ENCODE peak calls at places on chromosomes 13 and 19, in eight cellular contexts. I, X, M, G, A, P, K and D are unnamed samples.

GRCh38 chr19:30447276-30447870 is 75.2 kb downstream of the ZNF536 start:
- DNase-seq in I (peak; percentile 1), X (no peak), M (no peak), G (no peak), A (no peak), P (no peak), K (no peak), D (no peak)

GRCh38 chr13:49062297-49062896 is 86.7 kb downstream of the FNDC3A start:
- DNase-seq in I (no peak), X (peak; percentile 49), M (no peak), G (peak; percentile 70), A (no peak), P (no peak), K (no peak), D (no peak)

GRCh38 chr19:29761575-29762225 is 46.6 kb upstream of the C19orf12 start:
- DNase-seq in I (no peak), X (no peak), M (no peak), G (no peak), A (no peak), P (no peak), K (no peak), D (no peak)

GRCh38 chr19:37979547-37980082 is 72.6 kb downstream of the SIPA1L3 start:
- DNase-seq in I (no peak), X (peak; percentile 91), M (peak; percentile 66), G (no peak), A (no peak), P (no peak), K (no peak), D (no peak)

GRCh38 chr19:17847538-17848366 is at the start of gene JAK3:
- DNase-seq in I (peak; percentile 82), X (peak; percentile 33), M (peak; percentile 65), G (no peak), A (peak; percentile 75), P (peak; percentile 97), K (no peak), D (peak; percentile 56)

GRCh38 chr19:16447015-16447384 is 24.8 kb downstream of the EPS15L1 start:
- DNase-seq in I (peak; percentile 97), X (peak; percentile 62), M (peak; percentile 86), G (peak; percentile 93), A (peak; percentile 82), P (no peak), K (peak; percentile 92), D (peak; percentile 82)

GRCh38 chr13:23725922-23726321 is 155.7 kb downstream of the TNFRSF19 start:
- DNase-seq in I (no peak), X (no peak), M (no peak), G (no peak), A (no peak), P (no peak), K (no peak), D (no peak)

GRCh38 chr13:22505489-22505888 is 675.3 kb upstream of the SGCG start:
- DNase-seq in I (peak; percentile 5), X (no peak), M (no peak), G (no peak), A (no peak), P (no peak), K (no peak), D (peak; percentile 62)

DNA sequence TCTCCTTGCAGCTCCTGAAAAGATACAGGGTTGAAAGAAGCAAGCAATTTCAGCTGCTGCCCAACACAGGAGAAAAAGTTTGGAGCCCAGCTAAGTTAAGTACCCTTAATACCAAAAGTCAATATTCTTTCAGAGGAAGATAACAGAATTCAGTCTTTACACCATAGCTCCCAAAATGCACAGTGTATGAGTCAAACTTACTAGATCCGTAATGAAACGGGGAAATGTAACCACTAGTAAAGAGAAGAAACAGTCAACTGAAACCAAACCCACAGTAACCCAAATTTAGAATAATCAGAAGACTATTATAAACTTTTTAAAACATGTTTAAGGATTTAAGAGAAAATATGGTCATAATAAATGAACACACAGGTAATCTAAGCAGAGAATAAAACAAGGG is 45.2 kb downstream of the SUCLA2 start:
- DNase-seq in I (no peak), X (no peak), M (no peak), G (no peak), A (no peak), P (no peak), K (no peak), D (no peak)
- H3K4me3 ChIP-seq in I (no peak overlapping the region), X (no peak overlapping the region), M (no peak overlapping the region), G (no peak overlapping the region), A (no peak overlapping the region), P (peak overlapping the region; percentile 73), K (no peak overlapping the region), D (no peak overlapping the region)

GRCh38 chr19:5173993-5174392 is 166.6 kb downstream of the PTPRS start:
- DNase-seq in I (no peak), X (no peak), M (no peak), G (no peak), A (no peak), P (no peak), K (no peak), D (no peak)

GRCh38 chr19:5166262-5166661 is 174.3 kb downstream of the PTPRS start:
- DNase-seq in I (peak; percentile 48), X (peak; percentile 65), M (no peak), G (no peak), A (no peak), P (no peak), K (no peak), D (peak; percentile 49)

GRCh38 chr19:5171711-5172110 is 168.9 kb downstream of the PTPRS start:
- DNase-seq in I (no peak), X (peak; percentile 8), M (no peak), G (no peak), A (no peak), P (no peak), K (no peak), D (no peak)

GRCh38 chr19:5172859-5173577 is 167.6 kb downstream of the PTPRS start:
- DNase-seq in I (peak; percentile 92), X (peak; percentile 96), M (no peak), G (peak; percentile 27), A (peak; percentile 79), P (no peak), K (peak; percentile 77), D (peak; percentile 97)

DNA sequence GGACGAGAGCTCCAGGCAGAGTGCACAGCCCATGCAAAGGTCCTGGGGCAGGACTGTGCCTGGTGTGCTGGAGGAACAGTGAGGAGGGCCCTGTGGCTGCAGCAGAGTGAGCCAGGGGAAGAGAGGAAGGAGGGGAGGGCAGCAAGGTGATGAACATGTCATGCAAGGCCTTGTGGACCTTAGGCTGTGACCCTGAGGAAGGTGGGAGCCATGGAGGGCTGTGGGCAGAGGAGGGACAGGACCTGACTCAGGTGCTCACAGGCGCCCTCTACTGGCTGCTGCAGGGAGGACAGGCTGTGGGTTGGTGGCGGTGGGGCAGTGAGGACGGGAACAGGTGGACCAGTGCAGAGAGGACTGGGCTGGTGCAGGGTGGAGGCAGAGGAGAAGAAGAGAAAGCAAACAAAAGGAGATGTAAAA is 170.3 kb downstream of the PTPRS start:
- DNase-seq in I (no peak), X (no peak), M (peak; percentile 55), G (peak; percentile 45), A (no peak), P (peak; percentile 87), K (no peak), D (no peak)
- TF ChIP-seq CTCF in I (peak; percentile 64), X (peak; percentile 67), M (peak; percentile 49), G (peak; percentile 60), A (no peak), P (peak; percentile 73), K (peak; percentile 52), D (peak; percentile 57)

GRCh38 chr19:33673258-33673875 is 51.6 kb downstream of the CHST8 start:
- DNase-seq in I (no peak), X (no peak), M (no peak), G (no peak), A (no peak), P (no peak), K (peak; percentile 28), D (no peak)
- H3K4me3 ChIP-seq in I (no peak overlapping the region), X (no peak overlapping the region), M (no peak overlapping the region), G (no peak overlapping the region), A (no peak overlapping the region), P (no peak overlapping the region), K (no peak overlapping the region), D (no peak overlapping the region)

DNA sequence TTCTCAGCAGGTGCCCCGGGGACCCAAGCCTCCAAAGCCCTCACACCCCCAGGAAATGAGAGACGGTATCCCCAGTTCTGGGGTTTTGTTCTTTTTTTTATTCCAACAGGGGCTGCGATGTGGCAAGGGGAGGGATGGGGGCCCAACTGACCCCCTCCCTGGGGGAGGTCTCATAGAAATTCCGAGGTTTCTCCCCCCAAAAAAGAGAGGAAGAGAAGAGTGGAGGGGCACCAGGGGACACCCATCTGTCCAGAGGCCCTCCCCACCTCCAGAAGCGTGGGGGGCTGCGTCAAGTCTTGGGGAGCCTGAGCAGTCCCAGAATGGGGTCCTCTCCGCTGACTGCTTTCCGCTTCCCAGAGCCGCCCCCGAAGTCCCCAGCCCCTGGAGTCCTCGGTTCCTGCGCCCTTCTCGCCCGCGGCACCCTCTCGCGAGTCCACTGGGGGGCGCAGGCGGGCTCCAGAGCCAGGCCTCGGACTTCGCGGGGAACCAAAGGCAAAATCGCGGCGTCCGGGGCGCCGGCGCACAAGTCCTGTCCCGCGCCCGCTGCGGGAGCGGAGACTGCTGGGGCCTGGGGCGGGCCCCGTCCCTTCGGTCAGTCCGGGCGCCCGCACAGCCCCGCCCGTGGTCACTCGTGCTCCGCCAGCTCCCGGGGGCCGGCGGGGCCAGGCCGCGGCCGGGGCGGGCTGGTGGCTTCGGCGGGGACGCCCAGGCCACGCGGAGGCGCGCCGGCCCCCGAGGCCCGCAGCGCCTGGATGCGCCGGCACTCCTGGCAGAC is 4.4 kb upstream of the ATP1A3 start:
- DNase-seq in I (peak; percentile 53), X (peak; percentile 10), M (no peak), G (peak; percentile 27), A (no peak), P (peak; percentile 93), K (no peak), D (no peak)
- TF ChIP-seq CTCF in I (peak; percentile 73), X (peak; percentile 77), M (peak; percentile 49), G (peak; percentile 42), A (peak; percentile 11), P (peak; percentile 87), K (peak; percentile 78), D (peak; percentile 65)

DNA sequence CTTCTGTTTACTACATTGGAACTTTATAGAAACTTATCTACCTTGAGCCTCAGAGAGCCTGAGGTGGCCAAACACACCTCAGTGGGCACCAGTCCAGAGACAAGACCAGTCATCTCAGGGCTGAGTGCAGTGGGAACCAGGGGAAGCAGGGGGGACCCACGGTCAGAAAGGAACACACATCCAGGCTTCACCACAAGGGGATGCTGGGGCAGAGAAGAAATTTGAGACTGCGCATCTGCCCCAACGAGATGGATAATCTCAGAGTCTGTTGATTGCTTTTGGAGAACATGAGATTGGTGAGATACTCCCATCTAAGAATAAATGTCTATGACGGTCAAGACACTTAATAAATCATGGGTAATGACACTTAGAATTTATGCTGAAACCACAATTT is 98.7 kb downstream of the DOCK9 start:
- DNase-seq in I (no peak), X (no peak), M (no peak), G (no peak), A (no peak), P (no peak), K (no peak), D (no peak)
- H3K4me3 ChIP-seq in I (no peak overlapping the region), X (no peak overlapping the region), M (no peak overlapping the region), G (no peak overlapping the region), A (no peak overlapping the region), P (no peak overlapping the region), K (no peak overlapping the region), D (no peak overlapping the region)